ENCODE peak calls at places on chromosomes 12 and 14, in six cellular contexts. One of them, this sample, is unnamed.

GRCh38 chr12:15688838-15689237 is 100.3 kb downstream of the EPS8 start:
- DNase-seq in NCI-H446 treated with DMSO at 0.1 percent for 48 hours: no peak
- DNase-seq in COR-L47: no peak
- DNase-seq in iris pigment epithelial cell: no peak
- DNase-seq in activated T-helper 1 cell treated with anti-CD3 and anti-CD28 coated beads, Interleukin-2, amount 50 U/mL, for 16 hours: no peak
- DNase-seq in transverse colon: no peak
- DNase-seq in this sample: no peak

GRCh38 chr14:50773632-50774541 is 57.1 kb downstream of the NIN start:
- DNase-seq in transverse colon: peak
- DNase-seq in NCI-H446 treated with DMSO at 0.1 percent for 48 hours: no peak
- DNase-seq in activated T-helper 1 cell treated with anti-CD3 and anti-CD28 coated beads, Interleukin-2, amount 50 U/mL, for 16 hours: no peak
- DNase-seq in COR-L47: peak
- DNase-seq in iris pigment epithelial cell: peak
- DNase-seq in this sample: peak

GRCh38 chr12:102197789-102198188 is at the start of gene PMCH:
- DNase-seq in iris pigment epithelial cell: peak
- DNase-seq in transverse colon: no peak
- DNase-seq in COR-L47: no peak
- DNase-seq in NCI-H446 treated with DMSO at 0.1 percent for 48 hours: no peak
- DNase-seq in activated T-helper 1 cell treated with anti-CD3 and anti-CD28 coated beads, Interleukin-2, amount 50 U/mL, for 16 hours: no peak
- DNase-seq in this sample: no peak

GRCh38 chr12:113664224-113664681 is 192.6 kb upstream of the LHX5 start:
- DNase-seq in NCI-H446 treated with DMSO at 0.1 percent for 48 hours: no peak
- DNase-seq in iris pigment epithelial cell: no peak
- DNase-seq in transverse colon: no peak
- DNase-seq in activated T-helper 1 cell treated with anti-CD3 and anti-CD28 coated beads, Interleukin-2, amount 50 U/mL, for 16 hours: no peak
- DNase-seq in COR-L47: no peak
- DNase-seq in this sample: no peak

GRCh38 chr14:70086685-70087379 is 101.9 kb downstream of the SLC8A3 start:
- DNase-seq in iris pigment epithelial cell: peak
- DNase-seq in NCI-H446 treated with DMSO at 0.1 percent for 48 hours: no peak
- DNase-seq in transverse colon: peak
- DNase-seq in activated T-helper 1 cell treated with anti-CD3 and anti-CD28 coated beads, Interleukin-2, amount 50 U/mL, for 16 hours: no peak
- DNase-seq in COR-L47: peak
- DNase-seq in this sample: peak

GRCh38 chr14:75806247-75806876 is 145.3 kb downstream of the TTLL5 start:
- DNase-seq in transverse colon: no peak
- DNase-seq in iris pigment epithelial cell: no peak
- DNase-seq in activated T-helper 1 cell treated with anti-CD3 and anti-CD28 coated beads, Interleukin-2, amount 50 U/mL, for 16 hours: no peak
- DNase-seq in COR-L47: no peak
- DNase-seq in NCI-H446 treated with DMSO at 0.1 percent for 48 hours: no peak
- DNase-seq in this sample: no peak

GRCh38 chr14:58747181-58747580 is 109.4 kb downstream of the DACT1 start:
- DNase-seq in COR-L47: no peak
- DNase-seq in transverse colon: peak
- DNase-seq in iris pigment epithelial cell: peak
- DNase-seq in NCI-H446 treated with DMSO at 0.1 percent for 48 hours: no peak
- DNase-seq in activated T-helper 1 cell treated with anti-CD3 and anti-CD28 coated beads, Interleukin-2, amount 50 U/mL, for 16 hours: no peak
- DNase-seq in this sample: no peak

GRCh38 chr14:51139221-51139681 is 44.3 kb upstream of the TRIM9 start:
- DNase-seq in iris pigment epithelial cell: no peak
- DNase-seq in COR-L47: no peak
- DNase-seq in transverse colon: peak
- DNase-seq in activated T-helper 1 cell treated with anti-CD3 and anti-CD28 coated beads, Interleukin-2, amount 50 U/mL, for 16 hours: no peak
- DNase-seq in NCI-H446 treated with DMSO at 0.1 percent for 48 hours: peak
- DNase-seq in this sample: no peak

GRCh38 chr14:30915596-30915995 is 41.2 kb downstream of the COCH start:
- DNase-seq in COR-L47: no peak
- DNase-seq in iris pigment epithelial cell: peak
- DNase-seq in activated T-helper 1 cell treated with anti-CD3 and anti-CD28 coated beads, Interleukin-2, amount 50 U/mL, for 16 hours: no peak
- DNase-seq in transverse colon: no peak
- DNase-seq in NCI-H446 treated with DMSO at 0.1 percent for 48 hours: no peak
- DNase-seq in this sample: no peak

GRCh38 chr12:75779891-75780501 is 251.6 kb downstream of the PHLDA1 start:
- DNase-seq in COR-L47: no peak
- DNase-seq in NCI-H446 treated with DMSO at 0.1 percent for 48 hours: no peak
- DNase-seq in activated T-helper 1 cell treated with anti-CD3 and anti-CD28 coated beads, Interleukin-2, amount 50 U/mL, for 16 hours: no peak
- DNase-seq in transverse colon: no peak
- DNase-seq in iris pigment epithelial cell: no peak
- DNase-seq in this sample: no peak